ENCODE peak calls at places on chromosomes 7 and 10, in ten cellular contexts. C, P, M, X, B, R, L, A, H and Q are unnamed samples.

GRCh38 chr7:2595258-2595860 is 36.4 kb upstream of the TTYH3 start:
- DNase-seq in L (no peak), C (no peak), M (no peak), P (no peak), X (no peak), A (no peak), B (no peak), H (no peak), R (no peak), Q (no peak)

GRCh38 chr10:59997807-59998525 is 91.6 kb upstream of the CCDC6 start:
- DNase-seq in L (no peak), A (no peak), H (no peak), P (no peak), B (peak; percentile 4), R (no peak), C (no peak), X (no peak), M (no peak), Q (no peak)

GRCh38 chr7:1537631-1538412 is 7.3 kb downstream of the MAFK start:
- DNase-seq in C (peak; percentile 90), H (no peak), P (peak; percentile 78), A (peak; percentile 97), B (peak; percentile 100), R (peak; percentile 90), X (peak; percentile 97), M (peak; percentile 78), L (peak; percentile 97), Q (peak; percentile 93)

GRCh38 chr10:35364808-35365207 is 28.5 kb downstream of the CCNY start:
- DNase-seq in L (no peak), A (no peak), B (no peak), C (no peak), R (peak; percentile 67), H (no peak), P (no peak), X (no peak), M (no peak), Q (no peak)

GRCh38 chr10:98963608-98964007 is 272.0 kb downstream of the HPSE2 start:
- DNase-seq in B (peak; percentile 20), P (no peak), X (no peak), C (no peak), M (no peak), H (no peak), R (no peak), A (peak; percentile 53), L (no peak), Q (no peak)

GRCh38 chr10:132156382-132156781 is 30.4 kb upstream of the DPYSL4 start:
- DNase-seq in B (no peak), R (no peak), C (no peak), M (no peak), L (no peak), X (no peak), H (no peak), P (peak; percentile 57), A (no peak), Q (no peak)

GRCh38 chr7:77359599-77359998 is 56.5 kb downstream of the GSAP start:
- DNase-seq in L (no peak), R (no peak), B (no peak), M (no peak), A (no peak), P (no peak), X (no peak), H (no peak), C (no peak), Q (no peak)

GRCh38 chr10:133475821-133476640 is 22.3 kb downstream of the SCART1 start:
- DNase-seq in H (no peak), C (no peak), L (no peak), P (no peak), B (no peak), R (no peak), A (no peak), M (no peak), X (no peak), Q (no peak)

GRCh38 chr7:151385626-151386300 is 24.1 kb downstream of the WDR86 start:
- DNase-seq in L (no peak), P (no peak), A (no peak), C (no peak), H (no peak), B (no peak), M (peak; percentile 31), R (no peak), X (no peak), Q (no peak)

GRCh38 chr7:151387161-151388006 is 22.5 kb downstream of the WDR86 start:
- DNase-seq in C (no peak), X (no peak), H (no peak), P (peak; percentile 72), L (no peak), M (peak; percentile 35), B (no peak), A (no peak), R (no peak), Q (no peak)

GRCh38 chr7:151384776-151385625 is 24.8 kb downstream of the WDR86 start:
- DNase-seq in X (no peak), B (no peak), A (no peak), P (peak; percentile 70), L (no peak), R (no peak), H (no peak), C (no peak), M (no peak), Q (no peak)

GRCh38 chr7:151388007-151388297 is 21.9 kb downstream of the WDR86 start:
- DNase-seq in L (no peak), P (peak; percentile 54), R (no peak), B (no peak), A (no peak), M (peak; percentile 20), C (no peak), H (no peak), X (no peak), Q (no peak)

GRCh38 chr7:151386301-151387160 is 23.3 kb downstream of the WDR86 start:
- DNase-seq in B (no peak), M (peak; percentile 49), L (no peak), P (peak; percentile 73), H (no peak), R (no peak), X (peak; percentile 38), C (no peak), A (no peak), Q (no peak)
- TF ChIP-seq CTCF in B (no peak), M (no peak), L (no peak), P (no peak), H (no peak), R (no peak), X (no peak), C (no peak), A (no peak), Q (no peak)

GRCh38 chr10:32961892-32962369 is 3.9 kb upstream of the ITGB1 start:
- DNase-seq in H (no peak), A (peak; percentile 93), L (peak; percentile 33), C (no peak), M (no peak), P (no peak), B (peak; percentile 77), R (peak; percentile 38), X (no peak), Q (no peak)

GRCh38 chr10:32961343-32961891 is 3.4 kb upstream of the ITGB1 start:
- DNase-seq in H (no peak), A (no peak), B (no peak), C (no peak), L (no peak), X (no peak), R (no peak), M (no peak), P (no peak), Q (no peak)

GRCh38 chr10:32964261-32964660 is 6.2 kb upstream of the ITGB1 start:
- DNase-seq in A (no peak), R (no peak), H (no peak), L (no peak), C (no peak), P (no peak), X (no peak), M (no peak), B (no peak), Q (no peak)

GRCh38 chr10:32963102-32963501 is 5.1 kb upstream of the ITGB1 start:
- DNase-seq in A (peak; percentile 87), L (no peak), P (no peak), X (no peak), C (no peak), B (peak; percentile 68), H (no peak), M (no peak), R (no peak), Q (no peak)

DNA sequence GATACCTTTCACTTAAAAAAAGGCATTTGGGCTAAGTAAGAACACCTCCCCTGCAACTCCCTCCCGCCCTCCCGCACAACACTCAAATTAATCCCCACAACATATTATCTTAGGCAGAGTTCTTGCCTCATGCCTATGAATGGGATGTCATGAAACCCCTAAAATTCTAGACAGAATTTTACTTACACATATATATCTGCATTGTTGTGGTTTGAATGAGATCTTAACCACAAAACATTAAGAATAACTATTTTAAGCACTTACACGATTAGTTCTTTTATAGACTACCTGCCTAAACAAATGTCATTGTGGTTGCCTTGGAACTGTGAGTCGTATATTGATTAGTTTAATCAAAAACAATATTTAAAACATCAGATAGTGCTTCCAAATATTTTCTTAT is 4.5 kb upstream of the ITGB1 start:
- DNase-seq in A (no peak), H (no peak), L (no peak), C (no peak), M (no peak), X (no peak), B (no peak), R (no peak), P (no peak), Q (no peak)
- H3K4me3 ChIP-seq in A (peak overlapping the region; percentile 5), H (no peak overlapping the region), L (peak overlapping the region; percentile 29), C (no peak overlapping the region), M (no peak overlapping the region), X (no peak overlapping the region), B (no peak overlapping the region), R (no peak overlapping the region), P (no peak overlapping the region), Q (peak overlapping the region; percentile 8)

DNA sequence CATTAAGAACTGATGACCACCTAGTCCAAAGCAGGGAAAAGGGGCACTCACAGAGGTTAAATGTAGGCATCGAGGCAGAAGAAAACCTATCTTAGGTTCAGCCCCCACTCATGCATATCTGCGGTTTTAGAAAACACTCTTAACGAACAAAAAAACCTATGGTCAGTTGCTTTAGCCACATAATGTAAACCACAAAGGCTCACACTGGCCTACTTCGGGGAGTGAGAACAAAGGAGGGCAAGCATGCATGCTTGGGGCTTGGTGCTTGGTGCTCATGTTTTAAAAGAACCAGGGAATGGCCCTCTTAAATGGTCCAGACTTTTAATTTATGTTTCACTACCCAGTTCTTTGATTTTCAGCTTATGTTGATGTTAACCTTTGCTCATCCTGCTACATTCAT is 14.2 kb downstream of the INSYN2A start:
- DNase-seq in R (no peak), L (no peak), A (no peak), P (no peak), X (no peak), H (no peak), C (no peak), M (no peak), B (no peak), Q (no peak)
- H3K27ac ChIP-seq in R (no peak overlapping the region), L (no peak overlapping the region), A (no peak overlapping the region), P (no peak overlapping the region), X (no peak overlapping the region), H (no peak overlapping the region), C (no peak overlapping the region), M (no peak overlapping the region), B (no peak overlapping the region), Q (no peak overlapping the region)

GRCh38 chr10:71336632-71337031 is 17.6 kb downstream of the SLC29A3 start:
- DNase-seq in R (no peak), A (no peak), P (no peak), L (no peak), H (no peak), B (no peak), C (no peak), X (no peak), M (no peak), Q (no peak)

GRCh38 chr10:71338728-71339495 is 19.9 kb downstream of the SLC29A3 start:
- DNase-seq in L (no peak), A (no peak), C (no peak), B (no peak), M (no peak), X (no peak), H (no peak), R (peak; percentile 55), P (no peak), Q (no peak)

GRCh38 chr10:71337219-71337625 is 18.2 kb downstream of the SLC29A3 start:
- DNase-seq in C (no peak), R (no peak), X (no peak), L (no peak), P (no peak), H (no peak), A (no peak), M (no peak), B (no peak), Q (no peak)

GRCh38 chr10:71342850-71343773 is 24.1 kb downstream of the SLC29A3 start:
- DNase-seq in P (no peak), B (no peak), H (no peak), R (peak; percentile 66), C (no peak), L (no peak), M (no peak), X (peak; percentile 18), A (peak; percentile 44), Q (no peak)

DNA sequence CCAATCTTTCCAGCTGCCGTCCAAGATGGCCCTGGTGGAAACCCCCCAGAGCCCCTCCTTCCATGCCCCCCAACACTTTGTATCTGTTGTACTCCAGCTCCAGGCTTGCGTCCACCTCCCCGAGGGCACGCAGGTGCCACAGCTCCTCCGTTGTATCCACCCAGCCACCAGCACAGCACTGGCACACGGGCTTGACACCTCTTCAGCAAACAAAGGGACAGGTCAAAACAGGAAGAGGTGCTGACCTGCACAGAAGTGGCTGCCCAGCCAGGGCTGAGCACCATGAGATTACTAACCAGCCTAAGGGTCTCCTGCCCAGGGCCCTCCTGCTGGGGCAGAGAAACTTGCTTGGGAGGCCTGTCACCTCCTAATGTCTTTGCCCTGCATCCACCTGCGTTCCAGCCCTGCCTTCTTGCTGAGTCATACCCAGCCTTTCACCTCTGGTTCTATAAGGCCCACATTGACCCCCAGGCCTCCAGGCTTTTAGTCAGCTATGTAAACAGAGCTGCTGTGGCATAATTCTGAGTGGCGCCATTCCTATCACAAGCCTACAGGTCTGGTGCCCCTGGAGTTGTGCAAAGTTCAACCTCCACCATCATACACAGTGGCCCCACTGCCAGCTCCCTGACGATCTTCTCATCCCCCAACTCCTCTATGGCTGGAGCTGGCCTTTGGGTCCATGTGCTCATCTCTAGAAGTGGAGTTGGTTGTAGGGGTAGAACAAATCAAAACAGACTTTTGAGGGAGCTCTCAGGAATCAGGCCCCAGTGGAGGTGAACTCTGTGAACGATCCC is 20.9 kb downstream of the SLC29A3 start:
- DNase-seq in B (no peak), L (no peak), X (no peak), M (no peak), C (no peak), R (peak; percentile 86), P (no peak), H (no peak), A (no peak), Q (no peak)
- TF ChIP-seq CTCF in B (no peak), L (no peak), X (no peak), M (no peak), C (no peak), R (no peak), P (no peak), H (no peak), A (no peak), Q (no peak)